ENCODE peak calls at places on chromosomes 1 and 21, in five cellular contexts. One of them, this sample, is unnamed.
A peak's percentile ranks its signal among the peaks of the same experiment; 100 is the strongest.

GRCh38 chr1:240031414-240031813 is 60.3 kb upstream of the FMN2 start:
- DNase-seq in A549: peak; percentile 41
- DNase-seq in HepG2: no peak
- DNase-seq in GM12878: no peak
- DNase-seq in K562: no peak
- DNase-seq in this sample: no peak

GRCh38 chr1:232511172-232511571 is 118.8 kb downstream of the SIPA1L2 start:
- DNase-seq in GM12878: no peak
- DNase-seq in K562: no peak
- DNase-seq in HepG2: no peak
- DNase-seq in A549: peak; percentile 32
- DNase-seq in this sample: no peak

GRCh38 chr1:6246497-6247295 is 2.7 kb downstream of the HES3 start:
- DNase-seq in K562: peak; percentile 91
- DNase-seq in A549: peak; percentile 76
- DNase-seq in HepG2: peak; percentile 54
- DNase-seq in GM12878: no peak
- DNase-seq in this sample: peak; percentile 94

GRCh38 chr1:40532844-40533424 is 1.5 kb downstream of the ZNF684 start:
- DNase-seq in A549: peak; percentile 49
- DNase-seq in HepG2: peak; percentile 73
- DNase-seq in K562: peak; percentile 76
- DNase-seq in GM12878: peak; percentile 45
- DNase-seq in this sample: peak; percentile 69

GRCh38 chr1:181135462-181135781 is 46.9 kb downstream of the IER5 start:
- DNase-seq in HepG2: no peak
- DNase-seq in A549: peak; percentile 72
- DNase-seq in GM12878: no peak
- DNase-seq in K562: peak; percentile 76
- DNase-seq in this sample: peak; percentile 53

GRCh38 chr1:108208724-108209404 is 8.7 kb upstream of the SLC25A24 start:
- DNase-seq in A549: no peak
- DNase-seq in K562: peak; percentile 55
- DNase-seq in GM12878: no peak
- DNase-seq in HepG2: no peak
- DNase-seq in this sample: peak; percentile 35

GRCh38 chr1:1122078-1122811 is 6.4 kb upstream of the C1orf159 start:
- DNase-seq in GM12878: no peak
- DNase-seq in HepG2: peak; percentile 52
- DNase-seq in K562: peak; percentile 69
- DNase-seq in A549: peak; percentile 58
- DNase-seq in this sample: peak; percentile 95

GRCh38 chr21:30227633-30228404 is 11.9 kb upstream of the CLDN8 start:
- DNase-seq in K562: peak; percentile 68
- DNase-seq in GM12878: no peak
- DNase-seq in HepG2: no peak
- DNase-seq in A549: peak; percentile 43
- DNase-seq in this sample: no peak

GRCh38 chr1:35062518-35063196 is 16.5 kb upstream of the ZMYM1 start:
- DNase-seq in A549: peak; percentile 27
- DNase-seq in GM12878: peak; percentile 24
- DNase-seq in K562: peak; percentile 59
- DNase-seq in HepG2: no peak
- DNase-seq in this sample: no peak

GRCh38 chr1:16245476-16246196 is 8.7 kb upstream of the CPLANE2 start:
- DNase-seq in A549: no peak
- DNase-seq in GM12878: no peak
- DNase-seq in HepG2: no peak
- DNase-seq in K562: no peak
- DNase-seq in this sample: no peak

GRCh38 chr1:170214117-170214979 is 68.6 kb downstream of the NTMT2 start:
- DNase-seq in GM12878: peak; percentile 32
- DNase-seq in HepG2: no peak
- DNase-seq in K562: no peak
- DNase-seq in A549: no peak
- DNase-seq in this sample: no peak

GRCh38 chr1:40302475-40302874 is 14.6 kb downstream of the COL9A2 start:
- DNase-seq in A549: no peak
- DNase-seq in K562: no peak
- DNase-seq in HepG2: no peak
- DNase-seq in GM12878: no peak
- DNase-seq in this sample: no peak

GRCh38 chr1:82225407-82226197 is 424.9 kb downstream of the ADGRL2 start:
- DNase-seq in K562: no peak
- DNase-seq in GM12878: peak; percentile 12
- DNase-seq in HepG2: no peak
- DNase-seq in A549: no peak
- DNase-seq in this sample: no peak

GRCh38 chr1:54559111-54559548 is 11.1 kb downstream of the ACOT11 start:
- DNase-seq in A549: no peak
- DNase-seq in HepG2: no peak
- DNase-seq in GM12878: no peak
- DNase-seq in K562: no peak
- DNase-seq in this sample: no peak

GRCh38 chr1:54716299-54717047 is 812 bp downstream of the TTC4 start:
- DNase-seq in A549: no peak
- DNase-seq in HepG2: no peak
- DNase-seq in K562: peak; percentile 28
- DNase-seq in GM12878: peak; percentile 5
- DNase-seq in this sample: no peak

GRCh38 chr1:198575292-198575691 is 34.8 kb upstream of the ATP6V1G3 start:
- DNase-seq in A549: no peak
- DNase-seq in GM12878: no peak
- DNase-seq in K562: no peak
- DNase-seq in HepG2: no peak
- DNase-seq in this sample: no peak

GRCh38 chr1:198577444-198577843 is 37.0 kb upstream of the ATP6V1G3 start:
- DNase-seq in K562: no peak
- DNase-seq in A549: no peak
- DNase-seq in GM12878: no peak
- DNase-seq in HepG2: no peak
- DNase-seq in this sample: no peak

GRCh38 chr1:198575715-198576641 is 35.5 kb upstream of the ATP6V1G3 start:
- DNase-seq in A549: peak; percentile 11
- DNase-seq in K562: no peak
- DNase-seq in GM12878: no peak
- DNase-seq in HepG2: no peak
- DNase-seq in this sample: no peak
- TF ChIP-seq JUNB in A549: no peak
- TF ChIP-seq JUNB in K562: no peak
- TF ChIP-seq JUNB in GM12878: peak; percentile 56
- TF ChIP-seq JUNB in HepG2: no peak
- TF ChIP-seq JUNB in this sample: no peak

DNA sequence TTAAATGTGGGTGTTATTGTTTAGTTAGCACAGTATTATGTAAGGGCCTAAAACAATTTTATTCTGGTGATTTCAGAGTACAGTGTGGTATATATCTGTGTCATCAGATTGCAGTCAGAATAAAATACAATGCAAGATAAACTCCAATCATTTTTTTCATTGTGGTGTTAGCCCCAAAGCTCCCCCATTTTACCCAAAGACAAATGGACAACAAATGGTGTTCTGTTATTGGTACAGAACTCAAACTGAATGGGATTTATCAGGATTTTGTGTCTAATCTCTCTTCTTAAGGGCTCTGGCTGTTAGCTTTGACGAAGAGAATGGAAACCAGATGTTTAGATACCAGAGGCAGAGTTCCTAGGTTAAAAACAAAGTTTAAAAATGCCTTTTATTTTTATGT is 163.1 kb upstream of the USP25 start:
- DNase-seq in GM12878: no peak
- DNase-seq in HepG2: no peak
- DNase-seq in A549: no peak
- DNase-seq in K562: no peak
- DNase-seq in this sample: no peak
- H3K4me2 ChIP-seq in GM12878: no peak overlapping the region
- H3K4me2 ChIP-seq in HepG2: no peak overlapping the region
- H3K4me2 ChIP-seq in A549: no peak overlapping the region
- H3K4me2 ChIP-seq in K562: no peak overlapping the region
- H3K4me2 ChIP-seq in this sample: no peak overlapping the region

GRCh38 chr1:28577738-28578536 is 14.1 kb upstream of the RAB42 start:
- DNase-seq in A549: no peak
- DNase-seq in GM12878: no peak
- DNase-seq in K562: peak; percentile 46
- DNase-seq in HepG2: no peak
- DNase-seq in this sample: no peak

GRCh38 chr1:28573564-28573963 is 18.5 kb upstream of the RAB42 start:
- DNase-seq in K562: no peak
- DNase-seq in GM12878: no peak
- DNase-seq in HepG2: no peak
- DNase-seq in A549: no peak
- DNase-seq in this sample: no peak

GRCh38 chr1:28578696-28579218 is 13.3 kb upstream of the RAB42 start:
- DNase-seq in K562: no peak
- DNase-seq in GM12878: no peak
- DNase-seq in A549: no peak
- DNase-seq in HepG2: no peak
- DNase-seq in this sample: no peak

GRCh38 chr1:28579374-28579773 is 12.7 kb upstream of the RAB42 start:
- DNase-seq in K562: no peak
- DNase-seq in GM12878: no peak
- DNase-seq in HepG2: no peak
- DNase-seq in A549: no peak
- DNase-seq in this sample: no peak

GRCh38 chr1:28577052-28577678 is 14.9 kb upstream of the RAB42 start:
- DNase-seq in K562: peak; percentile 59
- DNase-seq in GM12878: no peak
- DNase-seq in A549: no peak
- DNase-seq in HepG2: peak; percentile 25
- DNase-seq in this sample: peak; percentile 17
- TF ChIP-seq JUNB in K562: no peak
- TF ChIP-seq JUNB in GM12878: no peak
- TF ChIP-seq JUNB in A549: no peak
- TF ChIP-seq JUNB in HepG2: no peak
- TF ChIP-seq JUNB in this sample: no peak

DNA sequence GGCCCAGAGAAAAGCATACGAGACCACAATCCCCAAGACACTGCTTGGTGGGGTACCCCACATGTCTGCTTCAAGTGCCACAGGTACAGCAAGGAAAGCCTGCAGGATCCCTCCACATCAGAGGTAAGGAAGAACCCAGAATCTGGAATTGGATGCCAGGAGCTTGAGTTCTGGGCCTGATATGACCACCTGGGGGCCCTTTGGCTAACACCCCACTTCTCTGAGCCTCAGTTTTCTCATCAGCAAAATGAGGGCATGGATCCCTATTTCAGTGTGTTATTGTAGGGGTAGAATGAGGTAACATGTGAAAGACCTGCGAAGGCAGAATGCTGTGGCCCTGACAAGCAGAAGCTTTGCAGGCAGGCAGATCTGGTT is 24.5 kb downstream of the NAV1 start:
- DNase-seq in K562: no peak
- DNase-seq in A549: no peak
- DNase-seq in HepG2: no peak
- DNase-seq in GM12878: no peak
- DNase-seq in this sample: no peak
- H3K4me2 ChIP-seq in K562: no peak overlapping the region
- H3K4me2 ChIP-seq in A549: no peak overlapping the region
- H3K4me2 ChIP-seq in HepG2: no peak overlapping the region
- H3K4me2 ChIP-seq in GM12878: no peak overlapping the region
- H3K4me2 ChIP-seq in this sample: no peak overlapping the region

DNA sequence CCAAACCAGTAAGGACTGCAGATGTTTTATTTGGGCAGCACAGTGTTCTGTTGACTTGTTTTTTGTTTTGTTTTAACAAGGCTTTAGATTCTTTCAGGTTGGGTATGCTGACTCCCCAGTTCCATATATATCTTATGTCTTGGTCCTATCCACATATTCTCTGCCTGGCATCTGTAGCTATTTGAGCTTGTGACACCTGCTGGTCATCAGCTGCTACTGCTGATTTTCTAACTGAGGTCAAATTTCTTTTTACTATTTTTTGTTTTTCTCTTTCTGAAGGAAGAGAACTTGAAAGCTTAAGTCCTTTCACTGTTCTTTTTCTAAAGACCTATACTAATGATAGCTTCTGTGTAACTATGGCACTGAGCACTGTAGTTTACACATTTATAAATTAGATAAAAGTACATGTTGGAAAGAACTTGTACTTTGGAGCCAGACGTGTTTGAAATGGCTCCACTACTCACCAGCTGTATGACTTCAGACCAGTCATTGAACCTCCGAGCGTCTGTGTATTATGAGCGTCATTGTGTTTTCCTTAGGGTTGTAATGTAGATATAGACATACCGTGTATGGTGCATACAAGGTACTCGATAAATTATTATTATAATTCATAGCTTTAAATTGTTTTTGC is 109.4 kb downstream of the NRDC start:
- DNase-seq in GM12878: no peak
- DNase-seq in HepG2: peak; percentile 58
- DNase-seq in A549: peak; percentile 65
- DNase-seq in K562: peak; percentile 73
- DNase-seq in this sample: peak; percentile 80
- TF ChIP-seq JUNB in GM12878: no peak
- TF ChIP-seq JUNB in HepG2: no peak
- TF ChIP-seq JUNB in A549: no peak
- TF ChIP-seq JUNB in K562: no peak
- TF ChIP-seq JUNB in this sample: no peak

GRCh38 chr1:31694069-31694909 is 9.5 kb downstream of the COL16A1 start:
- DNase-seq in A549: no peak
- DNase-seq in GM12878: no peak
- DNase-seq in K562: no peak
- DNase-seq in HepG2: no peak
- DNase-seq in this sample: peak; percentile 62

GRCh38 chr1:31697369-31697984 is 6.3 kb downstream of the COL16A1 start:
- DNase-seq in HepG2: no peak
- DNase-seq in K562: peak; percentile 29
- DNase-seq in A549: no peak
- DNase-seq in GM12878: no peak
- DNase-seq in this sample: no peak

GRCh38 chr1:31695327-31695726 is 8.5 kb downstream of the COL16A1 start:
- DNase-seq in GM12878: no peak
- DNase-seq in K562: no peak
- DNase-seq in HepG2: no peak
- DNase-seq in A549: no peak
- DNase-seq in this sample: no peak

GRCh38 chr1:31694910-31695300 is 8.9 kb downstream of the COL16A1 start:
- DNase-seq in HepG2: no peak
- DNase-seq in GM12878: no peak
- DNase-seq in A549: no peak
- DNase-seq in K562: no peak
- DNase-seq in this sample: no peak

GRCh38 chr1:31696246-31696645 is 7.6 kb downstream of the COL16A1 start:
- DNase-seq in K562: no peak
- DNase-seq in HepG2: no peak
- DNase-seq in A549: no peak
- DNase-seq in GM12878: no peak
- DNase-seq in this sample: no peak
- H3K4me2 ChIP-seq in K562: no peak overlapping the region
- H3K4me2 ChIP-seq in HepG2: no peak overlapping the region
- H3K4me2 ChIP-seq in A549: no peak overlapping the region
- H3K4me2 ChIP-seq in GM12878: no peak overlapping the region
- H3K4me2 ChIP-seq in this sample: no peak overlapping the region

DNA sequence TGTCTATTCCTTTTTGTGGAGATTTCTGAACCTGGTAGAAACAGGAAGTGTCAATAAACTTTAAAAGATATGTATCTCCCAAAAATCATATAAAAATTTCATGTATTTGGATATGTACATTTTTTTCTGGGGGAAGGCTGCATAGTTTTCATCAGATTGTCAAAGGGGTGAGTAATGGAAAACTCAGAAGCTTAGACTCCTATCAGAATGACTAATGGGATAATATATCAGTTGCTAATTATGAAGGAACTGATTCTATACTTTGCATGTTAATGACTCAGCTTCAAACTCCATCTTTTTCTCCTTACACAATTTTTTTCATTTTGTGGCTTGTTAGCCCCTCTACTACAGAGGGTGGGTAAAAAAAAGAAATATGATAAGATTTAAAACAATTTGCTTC is 55.9 kb downstream of the GON4L start:
- DNase-seq in HepG2: no peak
- DNase-seq in K562: no peak
- DNase-seq in GM12878: no peak
- DNase-seq in A549: no peak
- DNase-seq in this sample: no peak
- TF ChIP-seq JUNB in HepG2: no peak
- TF ChIP-seq JUNB in K562: no peak
- TF ChIP-seq JUNB in GM12878: no peak
- TF ChIP-seq JUNB in A549: no peak
- TF ChIP-seq JUNB in this sample: no peak

This sample was measured in GM23338.